ENCODE peak calls at places on chromosomes 7 and 10, in five cellular contexts. One of them, this sample, is unnamed.
A peak's percentile ranks its signal among the peaks of the same experiment; 100 is the strongest.

GRCh38 chr10:101536800-101537199 is 51.3 kb downstream of the POLL start:
- DNase-seq in heart left ventricle: no peak
- DNase-seq in upper lobe of right lung: no peak
- DNase-seq in psoas muscle: no peak
- DNase-seq in cardiac muscle cell: peak; percentile 47
- DNase-seq in this sample: no peak

GRCh38 chr10:67779455-67780205 is 58.4 kb downstream of the DNAJC12 start:
- DNase-seq in cardiac muscle cell: peak; percentile 87
- DNase-seq in heart left ventricle: peak; percentile 70
- DNase-seq in upper lobe of right lung: no peak
- DNase-seq in psoas muscle: no peak
- DNase-seq in this sample: peak; percentile 24

GRCh38 chr7:150945853-150946825 is 32.0 kb downstream of the KCNH2 start:
- DNase-seq in heart left ventricle: peak; percentile 84
- DNase-seq in cardiac muscle cell: no peak
- DNase-seq in psoas muscle: no peak
- DNase-seq in upper lobe of right lung: peak; percentile 70
- DNase-seq in this sample: no peak

GRCh38 chr7:142657376-142657775 is 91.9 kb upstream of the PRSS1 start:
- DNase-seq in upper lobe of right lung: no peak
- DNase-seq in psoas muscle: no peak
- DNase-seq in heart left ventricle: no peak
- DNase-seq in cardiac muscle cell: no peak
- DNase-seq in this sample: no peak

GRCh38 chr7:29019896-29020295 is 61.8 kb upstream of the TRIL start:
- DNase-seq in upper lobe of right lung: no peak
- DNase-seq in psoas muscle: peak; percentile 56
- DNase-seq in heart left ventricle: no peak
- DNase-seq in cardiac muscle cell: no peak
- DNase-seq in this sample: no peak

GRCh38 chr10:23096814-23097549 is 1.6 kb downstream of the MSRB2 start:
- DNase-seq in cardiac muscle cell: no peak
- DNase-seq in heart left ventricle: no peak
- DNase-seq in psoas muscle: no peak
- DNase-seq in upper lobe of right lung: no peak
- DNase-seq in this sample: no peak

GRCh38 chr7:48097511-48098231 is 8.6 kb downstream of the UPP1 start:
- DNase-seq in heart left ventricle: no peak
- DNase-seq in psoas muscle: no peak
- DNase-seq in cardiac muscle cell: no peak
- DNase-seq in upper lobe of right lung: no peak
- DNase-seq in this sample: no peak

GRCh38 chr10:100817268-100817839 is 72.0 kb downstream of the PAX2 start:
- DNase-seq in heart left ventricle: no peak
- DNase-seq in upper lobe of right lung: no peak
- DNase-seq in psoas muscle: no peak
- DNase-seq in cardiac muscle cell: peak; percentile 52
- DNase-seq in this sample: no peak

GRCh38 chr7:54831046-54831643 is 72.1 kb upstream of the SEC61G start:
- DNase-seq in psoas muscle: no peak
- DNase-seq in cardiac muscle cell: no peak
- DNase-seq in heart left ventricle: no peak
- DNase-seq in upper lobe of right lung: no peak
- DNase-seq in this sample: no peak

GRCh38 chr10:5349362-5349761 is 15.4 kb upstream of the UCN3 start:
- DNase-seq in heart left ventricle: no peak
- DNase-seq in cardiac muscle cell: no peak
- DNase-seq in psoas muscle: no peak
- DNase-seq in upper lobe of right lung: no peak
- DNase-seq in this sample: no peak

GRCh38 chr7:100785878-100786277 is 41.4 kb downstream of the EPHB4 start:
- DNase-seq in upper lobe of right lung: no peak
- DNase-seq in cardiac muscle cell: no peak
- DNase-seq in heart left ventricle: no peak
- DNase-seq in psoas muscle: no peak
- DNase-seq in this sample: no peak

GRCh38 chr10:119347181-119347974 is 140.0 kb downstream of the GRK5 start:
- DNase-seq in heart left ventricle: no peak
- DNase-seq in psoas muscle: peak; percentile 28
- DNase-seq in cardiac muscle cell: no peak
- DNase-seq in upper lobe of right lung: peak; percentile 38
- DNase-seq in this sample: no peak

GRCh38 chr10:84123362-84123761 is 15.9 kb upstream of the GHITM start:
- DNase-seq in cardiac muscle cell: no peak
- DNase-seq in upper lobe of right lung: no peak
- DNase-seq in psoas muscle: no peak
- DNase-seq in heart left ventricle: no peak
- DNase-seq in this sample: no peak

GRCh38 chr7:128323489-128324362 is 20.0 kb downstream of the RBM28 start:
- DNase-seq in heart left ventricle: no peak
- DNase-seq in cardiac muscle cell: no peak
- DNase-seq in psoas muscle: no peak
- DNase-seq in upper lobe of right lung: no peak
- DNase-seq in this sample: no peak

GRCh38 chr7:117827861-117828260 is 45.4 kb downstream of the CTTNBP2 start:
- DNase-seq in psoas muscle: no peak
- DNase-seq in heart left ventricle: no peak
- DNase-seq in cardiac muscle cell: no peak
- DNase-seq in upper lobe of right lung: no peak
- DNase-seq in this sample: no peak

GRCh38 chr7:69847921-69848612 is 249.8 kb downstream of the AUTS2 start:
- DNase-seq in upper lobe of right lung: no peak
- DNase-seq in psoas muscle: no peak
- DNase-seq in cardiac muscle cell: no peak
- DNase-seq in heart left ventricle: no peak
- DNase-seq in this sample: no peak

GRCh38 chr7:158362001-158362400 is 225.6 kb downstream of the PTPRN2 start:
- DNase-seq in cardiac muscle cell: no peak
- DNase-seq in heart left ventricle: no peak
- DNase-seq in upper lobe of right lung: peak; percentile 27
- DNase-seq in psoas muscle: no peak
- DNase-seq in this sample: no peak

GRCh38 chr7:73717991-73718405 is 1.5 kb downstream of the STX1A start:
- DNase-seq in cardiac muscle cell: no peak
- DNase-seq in heart left ventricle: no peak
- DNase-seq in psoas muscle: no peak
- DNase-seq in upper lobe of right lung: no peak
- DNase-seq in this sample: no peak

GRCh38 chr7:28700790-28701203 is 257.3 kb downstream of the TRIL start:
- DNase-seq in upper lobe of right lung: no peak
- DNase-seq in heart left ventricle: no peak
- DNase-seq in cardiac muscle cell: peak; percentile 51
- DNase-seq in psoas muscle: no peak
- DNase-seq in this sample: no peak

GRCh38 chr7:36021367-36021766 is 131.7 kb upstream of the EEPD1 start:
- DNase-seq in upper lobe of right lung: no peak
- DNase-seq in cardiac muscle cell: no peak
- DNase-seq in heart left ventricle: no peak
- DNase-seq in psoas muscle: no peak
- DNase-seq in this sample: no peak

GRCh38 chr7:140484951-140485350 is 5.6 kb upstream of the MKRN1 start:
- DNase-seq in upper lobe of right lung: no peak
- DNase-seq in psoas muscle: no peak
- DNase-seq in heart left ventricle: no peak
- DNase-seq in cardiac muscle cell: no peak
- DNase-seq in this sample: no peak

GRCh38 chr10:103598654-103599115 is 105.2 kb downstream of the NEURL1 start:
- DNase-seq in psoas muscle: peak; percentile 72
- DNase-seq in heart left ventricle: no peak
- DNase-seq in cardiac muscle cell: peak; percentile 51
- DNase-seq in upper lobe of right lung: no peak
- DNase-seq in this sample: no peak

DNA sequence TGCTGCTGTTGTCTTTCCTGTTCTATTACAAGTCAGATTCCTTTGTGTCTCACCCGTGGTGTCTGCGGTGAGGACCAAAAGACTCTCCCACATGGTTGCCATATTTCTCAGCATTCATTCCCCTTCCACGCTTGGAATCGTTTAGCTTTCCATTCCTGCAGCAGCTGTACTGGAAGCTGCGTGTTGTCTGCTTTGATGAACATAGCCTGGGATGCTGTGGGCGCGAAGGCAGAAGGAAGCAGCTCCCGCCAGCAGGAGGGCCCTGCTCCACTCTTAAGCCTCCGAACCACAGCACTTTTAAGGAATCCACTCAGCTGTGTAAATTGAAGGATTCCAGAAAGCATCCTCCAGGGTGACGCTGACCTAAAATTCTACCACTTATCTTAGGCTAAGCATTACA is 303.6 kb upstream of the PITRM1 start:
- DNase-seq in psoas muscle: no peak
- DNase-seq in upper lobe of right lung: no peak
- DNase-seq in heart left ventricle: no peak
- DNase-seq in cardiac muscle cell: no peak
- DNase-seq in this sample: no peak
- TF ChIP-seq CTCF in psoas muscle: no peak
- TF ChIP-seq CTCF in upper lobe of right lung: no peak
- TF ChIP-seq CTCF in heart left ventricle: no peak
- TF ChIP-seq CTCF in cardiac muscle cell: no peak
- TF ChIP-seq CTCF in this sample: no peak

DNA sequence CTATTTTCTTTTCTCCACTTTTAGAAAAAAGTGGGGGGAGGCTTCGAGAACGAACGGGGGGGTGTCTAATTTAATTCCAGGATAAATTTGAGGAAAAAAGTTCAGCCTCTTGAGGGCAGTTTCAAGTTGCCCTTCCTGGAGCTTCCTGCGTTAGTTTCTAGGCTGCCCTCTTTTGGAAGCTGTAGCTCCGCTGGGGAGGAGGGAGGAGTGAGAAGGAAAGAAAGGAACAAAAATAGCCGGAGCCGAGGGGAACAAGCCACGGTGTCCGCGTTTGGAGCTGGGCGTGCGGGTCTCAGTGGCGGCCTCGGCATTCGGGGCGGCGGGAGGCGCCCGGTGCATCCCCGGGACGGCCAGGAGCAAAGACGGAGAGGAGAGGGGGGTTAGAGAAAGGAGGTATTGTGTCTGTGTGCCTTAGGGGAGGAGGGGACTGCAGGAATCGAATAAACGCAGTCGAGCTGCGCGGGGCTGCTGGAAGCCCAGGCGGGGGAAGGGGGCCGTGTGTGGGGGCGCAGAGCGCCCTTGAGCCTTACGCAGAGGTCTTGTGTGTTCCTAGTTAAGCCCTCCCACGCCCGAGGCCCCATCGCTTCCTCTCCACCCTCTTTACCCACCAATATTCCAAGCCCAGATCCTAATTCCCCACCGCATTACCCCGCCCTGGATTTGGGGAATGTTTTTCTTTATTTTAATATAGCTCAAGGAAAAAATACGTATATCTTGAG is 2.0 kb upstream of the TNRC18 start:
- DNase-seq in heart left ventricle: peak; percentile 84
- DNase-seq in upper lobe of right lung: peak; percentile 91
- DNase-seq in psoas muscle: peak; percentile 83
- DNase-seq in cardiac muscle cell: peak; percentile 90
- DNase-seq in this sample: no peak
- H3K27me3 ChIP-seq in heart left ventricle: no peaks in the 10 kb centered on the region
- H3K27me3 ChIP-seq in upper lobe of right lung: no peaks in the 10 kb centered on the region
- H3K27me3 ChIP-seq in psoas muscle: no peaks in the 10 kb centered on the region
- H3K27me3 ChIP-seq in cardiac muscle cell: no peaks in the 10 kb centered on the region
- H3K27me3 ChIP-seq in this sample: no peaks in the 10 kb centered on the region

GRCh38 chr7:130986271-130986690 is 252.3 kb upstream of the KLF14 start:
- DNase-seq in heart left ventricle: no peak
- DNase-seq in psoas muscle: no peak
- DNase-seq in cardiac muscle cell: no peak
- DNase-seq in upper lobe of right lung: no peak
- DNase-seq in this sample: no peak

GRCh38 chr7:130990178-130990832 is 256.3 kb upstream of the KLF14 start:
- DNase-seq in psoas muscle: no peak
- DNase-seq in cardiac muscle cell: no peak
- DNase-seq in upper lobe of right lung: no peak
- DNase-seq in heart left ventricle: no peak
- DNase-seq in this sample: no peak

GRCh38 chr7:130988443-130988842 is 254.4 kb upstream of the KLF14 start:
- DNase-seq in cardiac muscle cell: peak; percentile 15
- DNase-seq in heart left ventricle: no peak
- DNase-seq in upper lobe of right lung: no peak
- DNase-seq in psoas muscle: no peak
- DNase-seq in this sample: no peak

GRCh38 chr7:130987092-130987491 is 253.1 kb upstream of the KLF14 start:
- DNase-seq in cardiac muscle cell: no peak
- DNase-seq in upper lobe of right lung: no peak
- DNase-seq in heart left ventricle: no peak
- DNase-seq in psoas muscle: no peak
- DNase-seq in this sample: no peak

DNA sequence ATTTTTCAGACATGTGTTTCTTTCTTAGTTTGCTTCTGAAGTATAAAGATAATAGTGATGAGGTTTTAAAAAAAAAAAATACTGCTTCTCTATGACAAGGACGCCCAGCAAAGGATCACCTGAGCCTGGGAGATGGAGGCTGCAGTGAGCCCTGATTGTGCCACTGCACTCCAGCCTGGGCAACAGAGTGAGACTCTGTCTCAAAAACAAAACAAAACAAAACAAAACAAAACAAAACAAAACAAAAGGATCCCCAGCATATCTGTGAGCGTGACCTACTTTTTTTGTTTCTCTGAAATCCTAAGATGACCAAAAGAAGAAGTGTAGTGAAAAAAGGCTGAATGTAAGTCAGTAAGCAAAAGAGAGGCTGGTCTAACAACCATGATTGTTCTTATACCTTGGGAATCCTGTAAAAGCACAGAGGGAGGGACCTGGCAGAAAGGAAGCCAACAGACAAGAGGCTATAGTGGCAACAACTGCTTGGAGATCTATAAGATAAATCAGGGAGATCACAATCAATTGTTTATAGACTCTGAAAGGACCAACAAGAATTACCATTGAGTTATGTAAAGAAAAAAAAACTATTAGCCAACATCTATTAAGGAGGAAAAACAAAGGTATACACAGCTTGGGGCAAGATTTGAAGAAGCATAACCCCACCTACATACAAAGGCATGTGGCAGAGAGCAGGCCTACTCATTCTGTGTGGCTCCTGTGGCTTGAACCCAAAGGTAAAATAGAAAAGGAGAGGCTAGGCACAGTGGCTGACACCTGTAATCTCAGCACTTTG is 255.2 kb upstream of the KLF14 start:
- DNase-seq in heart left ventricle: no peak
- DNase-seq in cardiac muscle cell: no peak
- DNase-seq in upper lobe of right lung: no peak
- DNase-seq in psoas muscle: no peak
- DNase-seq in this sample: no peak
- H3K4me1 ChIP-seq in heart left ventricle: peaks cover 79% of the 10 kb centered on the region
- H3K4me1 ChIP-seq in cardiac muscle cell: no peaks in the 10 kb centered on the region
- H3K4me1 ChIP-seq in upper lobe of right lung: peaks cover 77% of the 10 kb centered on the region
- H3K4me1 ChIP-seq in psoas muscle: peaks cover 56% of the 10 kb centered on the region
- H3K4me1 ChIP-seq in this sample: peaks cover 24% of the 10 kb centered on the region

DNA sequence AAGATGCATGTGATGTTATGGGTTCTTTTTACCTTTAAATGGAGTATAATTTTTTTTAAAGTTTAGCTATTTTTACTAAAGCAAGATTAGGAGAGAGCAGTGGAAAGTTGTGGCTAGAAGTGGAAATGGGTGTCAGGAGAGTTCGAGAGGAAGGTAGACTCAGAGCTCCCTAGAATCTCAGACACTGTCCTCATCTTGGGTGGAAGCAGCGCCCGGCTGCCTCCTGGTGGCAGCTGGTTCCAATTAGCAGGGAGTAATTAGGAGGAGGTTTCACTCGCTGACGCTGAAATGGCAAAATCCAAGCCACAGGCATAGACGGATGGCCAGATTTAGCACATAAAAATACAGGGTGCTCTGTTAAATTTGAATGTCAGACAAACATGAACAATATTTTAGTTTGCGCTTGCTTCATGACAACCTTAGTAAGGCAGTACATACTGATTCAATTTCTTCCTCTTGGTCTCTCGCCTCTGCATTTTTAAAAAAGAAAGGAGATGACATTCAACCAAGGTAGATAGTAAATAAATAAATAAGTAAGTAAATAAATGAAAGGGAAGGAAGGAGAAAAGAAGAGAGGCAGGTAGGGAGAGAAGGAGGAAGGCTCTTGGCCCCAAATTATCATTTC is 58.5 kb downstream of the LGI1 start:
- DNase-seq in heart left ventricle: peak; percentile 34
- DNase-seq in psoas muscle: peak; percentile 66
- DNase-seq in upper lobe of right lung: peak; percentile 78
- DNase-seq in cardiac muscle cell: peak; percentile 78
- DNase-seq in this sample: no peak
- TF ChIP-seq CTCF in heart left ventricle: peak; percentile 64
- TF ChIP-seq CTCF in psoas muscle: peak; percentile 65
- TF ChIP-seq CTCF in upper lobe of right lung: peak; percentile 70
- TF ChIP-seq CTCF in cardiac muscle cell: peak; percentile 75
- TF ChIP-seq CTCF in this sample: peak; percentile 65